ENCODE peak calls at places on chromosomes 16 and 17, in five cellular contexts. R is H1, P is A549, N is mesendoderm, Z is endothelial cell of umbilical vein. S is an unnamed sample.

GRCh38 chr17:75365009-75365930 is 40.2 kb downstream of the GRB2 start:
- DNase-seq in R (no peak), P (no peak), N (no peak), Z (no peak), S (no peak)

GRCh38 chr17:43917016-43917347 is 9.6 kb upstream of the MPP2 start:
- DNase-seq in R (no peak), P (no peak), N (no peak), Z (no peak), S (no peak)

GRCh38 chr16:30748634-30749445 is 615 bp downstream of the PHKG2 start:
- DNase-seq in R (peak; percentile 77), P (peak; percentile 46), N (peak; percentile 73), Z (peak; percentile 21), S (peak; percentile 57)

GRCh38 chr16:56637814-56638750 is at the start of gene MT1A:
- DNase-seq in R (peak; percentile 81), P (peak; percentile 23), N (peak; percentile 45), Z (peak; percentile 28), S (peak; percentile 78)

GRCh38 chr17:4043862-4044261 is 79.6 kb upstream of the ATP2A3 start:
- DNase-seq in R (no peak), P (no peak), N (no peak), Z (no peak), S (no peak)

GRCh38 chr17:32803544-32803943 is 73.4 kb downstream of the MYO1D start:
- DNase-seq in R (no peak), P (no peak), N (no peak), Z (peak; percentile 89), S (no peak)

GRCh38 chr16:86495756-86496261 is 14.5 kb upstream of the FOXF1 start:
- DNase-seq in R (peak; percentile 53), P (no peak), N (peak; percentile 76), Z (no peak), S (peak; percentile 38)

GRCh38 chr17:49437696-49438438 is 23.2 kb upstream of the PHB1 start:
- DNase-seq in R (peak; percentile 38), P (no peak), N (no peak), Z (no peak), S (peak; percentile 14)

GRCh38 chr16:87829988-87830672 is 39.2 kb downstream of the SLC7A5 start:
- DNase-seq in R (no peak), P (no peak), N (no peak), Z (no peak), S (no peak)

GRCh38 chr16:27248036-27248435 is 20.5 kb downstream of the NSMCE1 start:
- DNase-seq in R (no peak), P (no peak), N (no peak), Z (peak; percentile 40), S (no peak)

GRCh38 chr17:37462492-37462891 is 27.2 kb upstream of the DUSP14 start:
- DNase-seq in R (no peak), P (no peak), N (no peak), Z (no peak), S (no peak)

GRCh38 chr17:73265646-73266640 is 4.3 kb upstream of the CPSF4L start:
- DNase-seq in R (no peak), P (no peak), N (peak; percentile 63), Z (no peak), S (no peak)

GRCh38 chr17:31724026-31724425 is 135.0 kb downstream of the COPRS start:
- DNase-seq in R (peak; percentile 20), P (no peak), N (no peak), Z (peak; percentile 74), S (no peak)

GRCh38 chr17:27456681-27457404 is 595 bp downstream of the KSR1 start:
- DNase-seq in R (no peak), P (no peak), N (no peak), Z (no peak), S (no peak)

GRCh38 chr16:85347213-85347591 is 234.9 kb upstream of the CIBAR2 start:
- DNase-seq in R (peak; percentile 74), P (no peak), N (peak; percentile 54), Z (no peak), S (peak; percentile 71)

GRCh38 chr16:50881331-50881830 is 139.5 kb downstream of the CYLD start:
- DNase-seq in R (peak; percentile 29), P (no peak), N (peak; percentile 66), Z (no peak), S (peak; percentile 17)
- H3K4me2 ChIP-seq in R (no peak overlapping the region), P (no peak overlapping the region), N (no peak overlapping the region), Z (no peak overlapping the region), S (no peak overlapping the region)

GRCh38 chr17:61404702-61405046 is 5.0 kb downstream of the TBX2 start:
- DNase-seq in R (peak; percentile 73), P (no peak), N (no peak), Z (no peak), S (no peak)
- H3K4me2 ChIP-seq in R (peak overlapping the region; percentile 65), P (no peak overlapping the region), N (no peak overlapping the region), Z (no peak overlapping the region), S (peak overlapping the region; percentile 49)

DNA sequence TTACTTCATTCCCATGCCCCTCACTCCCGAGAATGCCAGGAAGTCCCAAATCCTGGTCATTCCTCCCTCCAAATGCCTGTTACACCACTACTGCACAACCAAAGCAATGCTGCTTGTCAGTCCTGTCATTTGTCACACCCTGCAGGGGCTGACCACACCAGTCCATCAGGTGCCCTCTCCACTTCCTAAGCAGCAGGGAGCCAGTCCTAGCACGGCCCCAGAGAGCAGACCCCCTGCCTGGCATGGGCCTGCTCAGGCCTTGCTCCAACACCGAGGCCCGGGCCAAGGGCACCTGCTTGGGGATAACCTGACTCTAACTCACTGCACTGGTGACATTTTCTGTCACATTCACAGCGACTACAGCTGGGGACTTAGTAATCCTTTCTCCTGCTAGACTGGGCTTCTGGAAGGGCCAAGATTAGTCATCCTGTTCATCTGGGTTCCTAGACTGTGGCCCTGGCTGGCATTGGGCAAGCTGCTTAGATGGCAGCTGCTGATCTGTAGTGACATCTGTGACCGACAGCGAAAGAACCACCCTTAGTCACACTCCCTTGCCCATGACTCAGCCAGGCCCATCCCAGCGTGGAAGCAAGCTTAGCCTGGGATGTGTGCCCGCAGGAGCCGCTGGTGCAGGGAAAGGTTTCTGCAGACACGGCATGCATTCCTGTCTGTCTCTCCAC is 5.4 kb downstream of the ALYREF start:
- DNase-seq in R (no peak), P (no peak), N (no peak), Z (no peak), S (no peak)
- H3K4me2 ChIP-seq in R (no peak overlapping the region), P (no peak overlapping the region), N (no peak overlapping the region), Z (no peak overlapping the region), S (no peak overlapping the region)

GRCh38 chr17:81130385-81131288 is 34.7 kb upstream of the PVALEF start:
- DNase-seq in R (no peak), P (no peak), N (no peak), Z (no peak), S (no peak)

GRCh38 chr17:81128338-81128737 is 37.0 kb upstream of the PVALEF start:
- DNase-seq in R (no peak), P (no peak), N (no peak), Z (no peak), S (no peak)

GRCh38 chr17:81129289-81129688 is 36.0 kb upstream of the PVALEF start:
- DNase-seq in R (peak; percentile 72), P (no peak), N (no peak), Z (no peak), S (no peak)

GRCh38 chr17:81128774-81129173 is 36.5 kb upstream of the PVALEF start:
- DNase-seq in R (no peak), P (no peak), N (no peak), Z (no peak), S (no peak)

GRCh38 chr17:81129711-81130367 is 35.5 kb upstream of the PVALEF start:
- DNase-seq in R (no peak), P (no peak), N (no peak), Z (no peak), S (no peak)
- H3K4me2 ChIP-seq in R (no peak overlapping the region), P (no peak overlapping the region), N (no peak overlapping the region), Z (no peak overlapping the region), S (no peak overlapping the region)

DNA sequence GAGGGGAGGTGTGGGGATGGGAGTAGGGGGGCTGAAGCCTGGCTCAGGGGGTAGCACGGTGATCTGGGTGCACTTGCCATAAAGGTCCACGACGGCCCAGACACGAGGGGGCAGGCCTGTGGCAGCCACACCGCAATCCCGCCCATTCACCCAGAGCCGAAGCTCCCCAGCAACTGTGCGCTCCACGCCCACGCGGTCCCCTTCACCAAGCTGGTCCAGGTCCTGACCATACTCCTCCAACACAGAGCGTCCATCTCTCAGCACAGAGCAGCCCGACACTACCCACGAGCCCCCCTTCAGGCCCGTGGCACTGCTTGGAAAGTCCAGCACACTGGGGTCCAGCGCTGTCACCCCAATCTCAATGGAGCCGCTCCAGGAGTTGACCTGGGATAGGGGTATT is 1.6 kb downstream of the NEURL4 start:
- DNase-seq in R (no peak), P (no peak), N (no peak), Z (no peak), S (no peak)
- H3K4me2 ChIP-seq in R (no peak overlapping the region), P (peak overlapping the region; percentile 95), N (no peak overlapping the region), Z (no peak overlapping the region), S (no peak overlapping the region)

GRCh38 chr16:10608687-10609409 is 28.4 kb upstream of the EMP2 start:
- DNase-seq in R (no peak), P (no peak), N (no peak), Z (no peak), S (no peak)
- H3K4me2 ChIP-seq in R (no peak overlapping the region), P (no peak overlapping the region), N (no peak overlapping the region), Z (no peak overlapping the region), S (no peak overlapping the region)

GRCh38 chr16:75218256-75219076 is at the start of gene CTRB1:
- DNase-seq in R (no peak), P (no peak), N (no peak), Z (no peak), S (peak; percentile 25)

GRCh38 chr16:75217389-75217851 is 1.4 kb upstream of the CTRB1 start:
- DNase-seq in R (no peak), P (no peak), N (no peak), Z (no peak), S (no peak)

GRCh38 chr16:75219088-75219487 is 300 bp downstream of the CTRB1 start:
- DNase-seq in R (no peak), P (no peak), N (no peak), Z (no peak), S (no peak)

GRCh38 chr16:75216127-75216526 is 2.7 kb upstream of the CTRB1 start:
- DNase-seq in R (no peak), P (no peak), N (peak; percentile 42), Z (no peak), S (no peak)

GRCh38 chr16:75216576-75216975 is 2.2 kb upstream of the CTRB1 start:
- DNase-seq in R (no peak), P (no peak), N (no peak), Z (no peak), S (no peak)
- H3K4me2 ChIP-seq in R (no peak overlapping the region), P (no peak overlapping the region), N (no peak overlapping the region), Z (no peak overlapping the region), S (no peak overlapping the region)

GRCh38 chr16:19291459-19291858 is 5.9 kb downstream of the CLEC19A start:
- DNase-seq in R (no peak), P (no peak), N (peak; percentile 94), Z (peak; percentile 15), S (peak; percentile 57)
- H3K4me2 ChIP-seq in R (no peak overlapping the region), P (no peak overlapping the region), N (no peak overlapping the region), Z (no peak overlapping the region), S (no peak overlapping the region)

GRCh38 chr16:48157302-48157701 is 1.5 kb upstream of the ABCC12 start:
- DNase-seq in R (no peak), P (no peak), N (no peak), Z (no peak), S (no peak)
- H3K4me2 ChIP-seq in R (no peak overlapping the region), P (peak overlapping the region; percentile 55), N (no peak overlapping the region), Z (no peak overlapping the region), S (no peak overlapping the region)

S was measured in H9.